ENCODE peak calls at places on chromosomes 12 and 14, in five cellular contexts. U, B, H, V and E are unnamed samples.

GRCh38 chr12:113231275-113232231 is 10.3 kb downstream of the TPCN1 start:
- DNase-seq in B (no peak), U (no peak), V (no peak), H (no peak), E (no peak)

GRCh38 chr12:132596016-132596415 is 14.4 kb downstream of the LRCOL1 start:
- DNase-seq in B (peak), U (no peak), H (no peak), V (peak), E (no peak)

GRCh38 chr12:31641509-31642090 is 17.9 kb upstream of the ETFBKMT start:
- DNase-seq in B (no peak), V (no peak), H (no peak), U (no peak), E (no peak)

GRCh38 chr12:86158956-86159355 is 97.2 kb downstream of the MGAT4C start:
- DNase-seq in V (no peak), U (no peak), H (no peak), B (no peak), E (no peak)

GRCh38 chr14:99654235-99655000 is 9.5 kb downstream of the HHIPL1 start:
- DNase-seq in U (no peak), B (no peak), V (no peak), H (no peak), E (no peak)

GRCh38 chr12:88371416-88372183 is 208.7 kb downstream of the KITLG start:
- DNase-seq in B (peak), V (no peak), U (no peak), H (no peak), E (no peak)

GRCh38 chr14:68444449-68445168 is 348.3 kb downstream of the ZFP36L1 start:
- DNase-seq in H (peak), B (no peak), U (no peak), V (peak), E (no peak)

GRCh38 chr14:66572836-66573235 is 64.9 kb downstream of the GPHN start:
- DNase-seq in B (no peak), V (no peak), U (no peak), H (no peak), E (no peak)

GRCh38 chr14:64060648-64061096 is 207.9 kb downstream of the SYNE2 start:
- DNase-seq in V (no peak), U (peak), B (no peak), H (peak), E (no peak)

GRCh38 chr12:16187684-16188083 is 89.8 kb downstream of the SLC15A5 start:
- DNase-seq in B (no peak), H (no peak), V (no peak), U (no peak), E (peak)

GRCh38 chr12:30461011-30461670 is 234.5 kb downstream of the IPO8 start:
- DNase-seq in H (no peak), V (no peak), B (no peak), U (no peak), E (no peak)

GRCh38 chr14:52124791-52125661 is 56.2 kb upstream of the NID2 start:
- DNase-seq in B (no peak), U (no peak), H (peak), V (peak), E (peak)

GRCh38 chr12:93245543-93245942 is 132.2 kb upstream of the NUDT4 start:
- DNase-seq in U (no peak), V (no peak), H (no peak), B (no peak), E (no peak)

GRCh38 chr12:47885566-47885965 is 19.2 kb downstream of the VDR start:
- DNase-seq in B (no peak), V (no peak), U (no peak), H (no peak), E (no peak)

GRCh38 chr14:63800083-63800482 is 52.7 kb upstream of the SYNE2 start:
- DNase-seq in V (no peak), U (no peak), H (no peak), B (no peak), E (no peak)